ENCODE peak calls at places on chromosomes 12 and 14, in four cellular contexts. One of them, this sample, is unnamed.

GRCh38 chr12:57237952-57238853 is 8.7 kb downstream of the SHMT2 start:
- DNase-seq in mesenchymal stem cell: peak; percentile 38
- DNase-seq in Peyer's patch: no peak
- DNase-seq in psoas muscle: peak; percentile 49
- DNase-seq in this sample: no peak

GRCh38 chr12:123987022-123987421 is 14.0 kb downstream of the ZNF664 start:
- DNase-seq in psoas muscle: no peak
- DNase-seq in mesenchymal stem cell: no peak
- DNase-seq in Peyer's patch: no peak
- DNase-seq in this sample: no peak

GRCh38 chr14:92460916-92461579 is 52.5 kb upstream of the RIN3 start:
- DNase-seq in Peyer's patch: peak; percentile 43
- DNase-seq in mesenchymal stem cell: peak; percentile 76
- DNase-seq in psoas muscle: no peak
- DNase-seq in this sample: no peak

GRCh38 chr14:105885561-105886320 is 359.4 kb downstream of the TMEM121 start:
- DNase-seq in mesenchymal stem cell: no peak
- DNase-seq in psoas muscle: peak; percentile 6
- DNase-seq in Peyer's patch: peak; percentile 42
- DNase-seq in this sample: no peak

GRCh38 chr12:28622416-28622815 is 432.2 kb downstream of the CCDC91 start:
- DNase-seq in mesenchymal stem cell: peak; percentile 38
- DNase-seq in psoas muscle: no peak
- DNase-seq in Peyer's patch: no peak
- DNase-seq in this sample: no peak

GRCh38 chr12:107475900-107476299 is 209.7 kb upstream of the PWP1 start:
- DNase-seq in psoas muscle: no peak
- DNase-seq in mesenchymal stem cell: no peak
- DNase-seq in Peyer's patch: peak; percentile 57
- DNase-seq in this sample: no peak

GRCh38 chr12:50613463-50613862 is 108.7 kb downstream of the DIP2B start:
- DNase-seq in psoas muscle: no peak
- DNase-seq in mesenchymal stem cell: no peak
- DNase-seq in Peyer's patch: no peak
- DNase-seq in this sample: no peak

GRCh38 chr12:103278329-103278728 is 217.4 kb downstream of the C12orf42 start:
- DNase-seq in Peyer's patch: no peak
- DNase-seq in psoas muscle: no peak
- DNase-seq in mesenchymal stem cell: no peak
- DNase-seq in this sample: no peak

GRCh38 chr14:70005281-70005805 is 126.1 kb downstream of the SMOC1 start:
- DNase-seq in psoas muscle: no peak
- DNase-seq in Peyer's patch: peak; percentile 66
- DNase-seq in mesenchymal stem cell: no peak
- DNase-seq in this sample: no peak

GRCh38 chr14:93878251-93878650 is 48.9 kb upstream of the FAM181A start:
- DNase-seq in mesenchymal stem cell: no peak
- DNase-seq in Peyer's patch: no peak
- DNase-seq in psoas muscle: no peak
- DNase-seq in this sample: no peak

GRCh38 chr12:92845320-92845719 is 83.8 kb downstream of the EEA1 start:
- DNase-seq in mesenchymal stem cell: no peak
- DNase-seq in Peyer's patch: no peak
- DNase-seq in psoas muscle: no peak
- DNase-seq in this sample: no peak

GRCh38 chr14:102417646-102418045 is 54.9 kb downstream of the TECPR2 start:
- DNase-seq in psoas muscle: no peak
- DNase-seq in Peyer's patch: no peak
- DNase-seq in mesenchymal stem cell: no peak
- DNase-seq in this sample: no peak

GRCh38 chr12:14802961-14803829 is at the start of the genes C12orf60 and WBP11:
- DNase-seq in Peyer's patch: peak; percentile 98
- DNase-seq in mesenchymal stem cell: peak; percentile 100
- DNase-seq in psoas muscle: peak; percentile 91
- DNase-seq in this sample: peak; percentile 94

GRCh38 chr12:85057370-85057963 is 21.3 kb downstream of the LRRIQ1 start:
- DNase-seq in psoas muscle: no peak
- DNase-seq in mesenchymal stem cell: peak; percentile 64
- DNase-seq in Peyer's patch: peak; percentile 54
- DNase-seq in this sample: peak; percentile 18

GRCh38 chr14:95341115-95341514 is 21.4 kb upstream of the CLMN start:
- DNase-seq in psoas muscle: no peak
- DNase-seq in Peyer's patch: no peak
- DNase-seq in mesenchymal stem cell: no peak
- DNase-seq in this sample: no peak

GRCh38 chr14:80678436-80678835 is 263.1 kb downstream of the CEP128 start:
- DNase-seq in Peyer's patch: no peak
- DNase-seq in mesenchymal stem cell: peak; percentile 38
- DNase-seq in psoas muscle: no peak
- DNase-seq in this sample: no peak

GRCh38 chr12:49403887-49404517 is 36.7 kb downstream of the SPATS2 start:
- DNase-seq in Peyer's patch: no peak
- DNase-seq in psoas muscle: no peak
- DNase-seq in mesenchymal stem cell: no peak
- DNase-seq in this sample: no peak

GRCh38 chr12:532908-533565 is 73.3 kb downstream of the B4GALNT3 start:
- DNase-seq in Peyer's patch: no peak
- DNase-seq in psoas muscle: no peak
- DNase-seq in mesenchymal stem cell: peak; percentile 92
- DNase-seq in this sample: no peak

GRCh38 chr12:129127771-129128170 is 274.5 kb downstream of the GLT1D1 start:
- DNase-seq in psoas muscle: no peak
- DNase-seq in mesenchymal stem cell: no peak
- DNase-seq in Peyer's patch: no peak
- DNase-seq in this sample: no peak

GRCh38 chr14:30656190-30656632 is 34.1 kb downstream of the SCFD1 start:
- DNase-seq in Peyer's patch: peak; percentile 57
- DNase-seq in mesenchymal stem cell: peak; percentile 53
- DNase-seq in psoas muscle: no peak
- DNase-seq in this sample: peak; percentile 15

GRCh38 chr12:63154560-63154959 is 3.6 kb upstream of the AVPR1A start:
- DNase-seq in psoas muscle: no peak
- DNase-seq in Peyer's patch: no peak
- DNase-seq in mesenchymal stem cell: no peak
- DNase-seq in this sample: no peak

GRCh38 chr12:63929426-63929825 is 84.9 kb downstream of the SRGAP1 start:
- DNase-seq in Peyer's patch: no peak
- DNase-seq in psoas muscle: no peak
- DNase-seq in mesenchymal stem cell: no peak
- DNase-seq in this sample: no peak

GRCh38 chr12:77571127-77571526 is 259.6 kb upstream of the NAV3 start:
- DNase-seq in psoas muscle: no peak
- DNase-seq in Peyer's patch: no peak
- DNase-seq in mesenchymal stem cell: no peak
- DNase-seq in this sample: no peak

GRCh38 chr14:74571901-74572828 is 39.9 kb downstream of the LTBP2 start:
- DNase-seq in psoas muscle: peak; percentile 51
- DNase-seq in mesenchymal stem cell: peak; percentile 100
- DNase-seq in Peyer's patch: no peak
- DNase-seq in this sample: peak; percentile 75

GRCh38 chr12:58907326-58907855 is 12.9 kb downstream of the LRIG3 start:
- DNase-seq in Peyer's patch: no peak
- DNase-seq in psoas muscle: no peak
- DNase-seq in mesenchymal stem cell: no peak
- DNase-seq in this sample: no peak

GRCh38 chr14:103846569-103847438 is 571 bp downstream of the PPP1R13B start:
- DNase-seq in psoas muscle: peak; percentile 57
- DNase-seq in mesenchymal stem cell: peak; percentile 8
- DNase-seq in Peyer's patch: peak; percentile 61
- DNase-seq in this sample: no peak

GRCh38 chr12:113724703-113725556 is 241.2 kb downstream of the RBM19 start:
- DNase-seq in mesenchymal stem cell: no peak
- DNase-seq in psoas muscle: no peak
- DNase-seq in Peyer's patch: no peak
- DNase-seq in this sample: no peak

GRCh38 chr14:104445832-104446381 is 133.7 kb upstream of the C14orf180 start:
- DNase-seq in Peyer's patch: peak; percentile 21
- DNase-seq in psoas muscle: no peak
- DNase-seq in mesenchymal stem cell: no peak
- DNase-seq in this sample: no peak

GRCh38 chr12:39605501-39605900 is 14.1 kb downstream of the ABCD2 start:
- DNase-seq in psoas muscle: no peak
- DNase-seq in Peyer's patch: no peak
- DNase-seq in mesenchymal stem cell: peak; percentile 45
- DNase-seq in this sample: no peak

GRCh38 chr14:88166616-88167015 is 156.5 kb downstream of the KCNK10 start:
- DNase-seq in Peyer's patch: no peak
- DNase-seq in mesenchymal stem cell: no peak
- DNase-seq in psoas muscle: no peak
- DNase-seq in this sample: no peak

GRCh38 chr12:108724054-108724889 is 7.0 kb downstream of the CORO1C start:
- DNase-seq in mesenchymal stem cell: peak; percentile 74
- DNase-seq in Peyer's patch: no peak
- DNase-seq in psoas muscle: no peak
- DNase-seq in this sample: no peak

GRCh38 chr12:6334359-6334758 is 7.5 kb downstream of the TNFRSF1A start:
- DNase-seq in psoas muscle: no peak
- DNase-seq in mesenchymal stem cell: no peak
- DNase-seq in Peyer's patch: no peak
- DNase-seq in this sample: no peak
- H3K4me1 ChIP-seq in psoas muscle: peaks cover 55% of the 10 kb centered on the region
- H3K4me1 ChIP-seq in mesenchymal stem cell: peaks cover 58% of the 10 kb centered on the region
- H3K4me1 ChIP-seq in Peyer's patch: peaks cover 66% of the 10 kb centered on the region
- H3K4me1 ChIP-seq in this sample: peaks cover 57% of the 10 kb centered on the region

GRCh38 chr14:52240623-52241022 is 26.9 kb upstream of the PTGDR start:
- DNase-seq in psoas muscle: no peak
- DNase-seq in Peyer's patch: no peak
- DNase-seq in mesenchymal stem cell: no peak
- DNase-seq in this sample: no peak

GRCh38 chr14:52244328-52244727 is 23.2 kb upstream of the PTGDR start:
- DNase-seq in psoas muscle: no peak
- DNase-seq in mesenchymal stem cell: no peak
- DNase-seq in Peyer's patch: no peak
- DNase-seq in this sample: no peak

GRCh38 chr14:52248057-52248456 is 19.4 kb upstream of the PTGDR start:
- DNase-seq in mesenchymal stem cell: no peak
- DNase-seq in psoas muscle: no peak
- DNase-seq in Peyer's patch: no peak
- DNase-seq in this sample: no peak

GRCh38 chr14:52241102-52241793 is 26.2 kb upstream of the PTGDR start:
- DNase-seq in mesenchymal stem cell: peak; percentile 77
- DNase-seq in psoas muscle: no peak
- DNase-seq in Peyer's patch: no peak
- DNase-seq in this sample: no peak

GRCh38 chr14:52244997-52245396 is 22.5 kb upstream of the PTGDR start:
- DNase-seq in psoas muscle: no peak
- DNase-seq in mesenchymal stem cell: no peak
- DNase-seq in Peyer's patch: no peak
- DNase-seq in this sample: no peak
- H3K4me3 ChIP-seq in psoas muscle: no peak overlapping the region
- H3K4me3 ChIP-seq in mesenchymal stem cell: no peak overlapping the region
- H3K4me3 ChIP-seq in Peyer's patch: no peak overlapping the region
- H3K4me3 ChIP-seq in this sample: no peak overlapping the region

DNA sequence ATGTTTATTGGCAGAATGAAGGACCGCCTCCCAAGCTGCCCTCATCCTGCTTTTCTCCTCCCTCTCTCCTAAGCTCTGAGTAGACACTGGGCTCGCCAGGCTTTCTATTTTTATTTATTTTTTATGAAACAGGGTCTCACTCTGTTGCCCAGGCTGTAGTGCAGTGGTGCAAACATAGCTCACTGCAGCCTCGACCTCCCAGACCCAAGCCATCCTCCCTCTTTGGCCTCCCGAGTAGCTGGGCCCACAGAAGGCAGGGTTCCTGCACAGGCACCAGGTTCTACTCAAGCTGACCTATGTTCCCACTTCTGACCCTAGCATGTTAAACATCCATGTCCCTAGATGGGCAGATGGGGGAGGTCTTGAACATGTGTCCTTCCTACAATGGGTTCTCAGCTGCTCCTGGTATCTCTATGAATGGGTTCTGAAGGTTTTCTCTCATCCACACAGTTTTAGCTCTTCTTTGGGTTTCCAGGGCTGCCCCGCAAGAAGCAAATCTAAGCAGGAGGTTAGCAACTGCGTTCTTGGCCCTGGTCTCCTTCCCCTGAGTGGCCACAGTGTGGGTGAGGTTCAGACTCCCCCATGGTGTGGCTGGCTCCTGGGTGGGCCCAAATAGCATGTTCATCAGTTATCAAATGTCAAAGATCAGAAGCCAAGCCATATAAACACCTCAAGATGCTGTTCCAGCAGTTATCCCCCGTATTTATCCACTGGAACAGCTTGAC is 167.3 kb downstream of the ZFP36L1 start:
- DNase-seq in Peyer's patch: no peak
- DNase-seq in psoas muscle: no peak
- DNase-seq in mesenchymal stem cell: no peak
- DNase-seq in this sample: no peak
- H3K4me1 ChIP-seq in Peyer's patch: peaks cover 11% of the 10 kb centered on the region
- H3K4me1 ChIP-seq in psoas muscle: peaks cover 22% of the 10 kb centered on the region
- H3K4me1 ChIP-seq in mesenchymal stem cell: peaks cover 5% of the 10 kb centered on the region
- H3K4me1 ChIP-seq in this sample: no peaks in the 10 kb centered on the region

GRCh38 chr12:3348055-3348454 is 142.9 kb upstream of the PRMT8 start:
- DNase-seq in mesenchymal stem cell: no peak
- DNase-seq in Peyer's patch: peak; percentile 27
- DNase-seq in psoas muscle: no peak
- DNase-seq in this sample: no peak
- H3K4me3 ChIP-seq in mesenchymal stem cell: no peak overlapping the region
- H3K4me3 ChIP-seq in Peyer's patch: no peak overlapping the region
- H3K4me3 ChIP-seq in psoas muscle: no peak overlapping the region
- H3K4me3 ChIP-seq in this sample: no peak overlapping the region

GRCh38 chr12:130655881-130656280 is 60.2 kb downstream of the RIMBP2 start:
- DNase-seq in mesenchymal stem cell: no peak
- DNase-seq in Peyer's patch: no peak
- DNase-seq in psoas muscle: no peak
- DNase-seq in this sample: no peak
- H3K4me1 ChIP-seq in mesenchymal stem cell: no peaks in the 10 kb centered on the region
- H3K4me1 ChIP-seq in Peyer's patch: no peaks in the 10 kb centered on the region
- H3K4me1 ChIP-seq in psoas muscle: no peaks in the 10 kb centered on the region
- H3K4me1 ChIP-seq in this sample: no peaks in the 10 kb centered on the region

GRCh38 chr14:73261520-73262426 is 24.5 kb downstream of the PAPLN start:
- DNase-seq in mesenchymal stem cell: no peak
- DNase-seq in Peyer's patch: no peak
- DNase-seq in psoas muscle: no peak
- DNase-seq in this sample: no peak

GRCh38 chr14:73264080-73264895 is 27.0 kb downstream of the PAPLN start:
- DNase-seq in mesenchymal stem cell: no peak
- DNase-seq in psoas muscle: no peak
- DNase-seq in Peyer's patch: peak; percentile 41
- DNase-seq in this sample: no peak

GRCh38 chr14:73264896-73265720 is 27.8 kb downstream of the PAPLN start:
- DNase-seq in psoas muscle: no peak
- DNase-seq in mesenchymal stem cell: no peak
- DNase-seq in Peyer's patch: no peak
- DNase-seq in this sample: no peak

GRCh38 chr14:73262427-73263183 is 25.3 kb downstream of the PAPLN start:
- DNase-seq in psoas muscle: no peak
- DNase-seq in Peyer's patch: peak; percentile 33
- DNase-seq in mesenchymal stem cell: no peak
- DNase-seq in this sample: no peak

DNA sequence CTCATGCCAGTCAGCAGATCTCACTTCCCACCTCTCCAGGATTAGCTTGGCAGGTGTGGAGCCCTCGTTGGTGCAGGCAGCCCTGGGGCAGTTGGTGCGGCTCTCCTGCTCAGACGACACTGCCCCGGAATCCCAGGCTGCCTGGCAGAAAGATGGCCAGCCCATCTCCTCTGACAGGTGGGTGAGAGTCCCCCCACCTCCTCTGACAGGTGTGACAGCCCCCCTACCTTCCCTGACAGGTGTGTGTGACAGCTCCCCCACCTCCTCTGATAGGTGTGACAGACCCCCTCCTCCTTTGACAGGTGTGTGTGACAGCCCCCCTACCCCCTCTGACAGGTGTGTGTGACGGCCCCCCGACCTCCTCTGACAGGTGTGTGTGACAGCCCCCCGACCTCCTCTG is 26.3 kb downstream of the PAPLN start:
- DNase-seq in psoas muscle: no peak
- DNase-seq in mesenchymal stem cell: no peak
- DNase-seq in Peyer's patch: no peak
- DNase-seq in this sample: no peak
- H3K4me3 ChIP-seq in psoas muscle: no peak overlapping the region
- H3K4me3 ChIP-seq in mesenchymal stem cell: no peak overlapping the region
- H3K4me3 ChIP-seq in Peyer's patch: no peak overlapping the region
- H3K4me3 ChIP-seq in this sample: no peak overlapping the region